ENCODE peak calls at places on chromosomes 4 and X, in five cellular contexts. One of them, this sample, is unnamed.

GRCh38 chr4:55397024-55397520 is 1.3 kb downstream of the TMEM165 start:
- DNase-seq in GM12878: no peak
- DNase-seq in K562: no peak
- DNase-seq in GM12892: no peak
- DNase-seq in HepG2: no peak
- DNase-seq in this sample: no peak

GRCh38 chrX:28189011-28189410 is 207.8 kb upstream of the DCAF8L1 start:
- DNase-seq in GM12878: no peak
- DNase-seq in K562: no peak
- DNase-seq in GM12892: no peak
- DNase-seq in HepG2: no peak
- DNase-seq in this sample: no peak

GRCh38 chrX:31168596-31168995 is 96.8 kb upstream of the FTHL17 start:
- DNase-seq in GM12878: peak
- DNase-seq in K562: no peak
- DNase-seq in GM12892: no peak
- DNase-seq in HepG2: no peak
- DNase-seq in this sample: no peak

GRCh38 chr4:76589402-76589801 is 154.4 kb downstream of the SHROOM3 start:
- DNase-seq in GM12878: no peak
- DNase-seq in K562: no peak
- DNase-seq in GM12892: no peak
- DNase-seq in HepG2: no peak
- DNase-seq in this sample: no peak

GRCh38 chr4:105683038-105683437 is 25.5 kb downstream of the INTS12 start:
- DNase-seq in GM12878: no peak
- DNase-seq in K562: no peak
- DNase-seq in GM12892: no peak
- DNase-seq in HepG2: no peak
- DNase-seq in this sample: no peak

GRCh38 chr4:159229164-159229563 is 126.3 kb downstream of the RAPGEF2 start:
- DNase-seq in GM12878: no peak
- DNase-seq in K562: no peak
- DNase-seq in GM12892: no peak
- DNase-seq in HepG2: peak
- DNase-seq in this sample: no peak

GRCh38 chrX:110669572-110669971 is 126.0 kb downstream of the CHRDL1 start:
- DNase-seq in GM12878: no peak
- DNase-seq in K562: no peak
- DNase-seq in GM12892: no peak
- DNase-seq in HepG2: no peak
- DNase-seq in this sample: no peak

GRCh38 chr4:4818440-4819212 is 40.8 kb upstream of the MSX1 start:
- DNase-seq in GM12878: no peak
- DNase-seq in K562: no peak
- DNase-seq in GM12892: no peak
- DNase-seq in HepG2: no peak
- DNase-seq in this sample: no peak

GRCh38 chrX:104343408-104344129 is 88.8 kb upstream of the ESX1 start:
- DNase-seq in GM12878: peak
- DNase-seq in K562: peak
- DNase-seq in GM12892: no peak
- DNase-seq in HepG2: peak
- DNase-seq in this sample: no peak

GRCh38 chr4:1402516-1403101 is 3.6 kb downstream of the NKX1-1 start:
- DNase-seq in GM12878: no peak
- DNase-seq in K562: no peak
- DNase-seq in GM12892: peak
- DNase-seq in HepG2: no peak
- DNase-seq in this sample: peak

GRCh38 chrX:65985922-65986588 is 53.8 kb downstream of the VSIG4 start:
- DNase-seq in GM12878: peak
- DNase-seq in K562: peak
- DNase-seq in GM12892: no peak
- DNase-seq in HepG2: peak
- DNase-seq in this sample: no peak

GRCh38 chr4:86909945-86910344 is 17.7 kb upstream of the C4orf36 start:
- DNase-seq in GM12878: no peak
- DNase-seq in K562: no peak
- DNase-seq in GM12892: no peak
- DNase-seq in HepG2: no peak
- DNase-seq in this sample: no peak

GRCh38 chr4:48799157-48799556 is 19.1 kb upstream of the FRYL start:
- DNase-seq in GM12878: no peak
- DNase-seq in K562: no peak
- DNase-seq in GM12892: no peak
- DNase-seq in HepG2: no peak
- DNase-seq in this sample: no peak

GRCh38 chr4:177484613-177485021 is 42.4 kb upstream of the AGA start:
- DNase-seq in GM12878: no peak
- DNase-seq in K562: no peak
- DNase-seq in GM12892: no peak
- DNase-seq in HepG2: peak
- DNase-seq in this sample: no peak

GRCh38 chr4:113116414-113117345 is 67.2 kb downstream of the ANK2 start:
- DNase-seq in GM12878: no peak
- DNase-seq in K562: no peak
- DNase-seq in GM12892: no peak
- DNase-seq in HepG2: no peak
- DNase-seq in this sample: no peak

GRCh38 chr4:175146799-175147198 is 228.6 kb downstream of the ADAM29 start:
- DNase-seq in GM12878: no peak
- DNase-seq in K562: no peak
- DNase-seq in GM12892: no peak
- DNase-seq in HepG2: no peak
- DNase-seq in this sample: no peak

GRCh38 chr4:158015241-158015640 is 157.6 kb downstream of the GASK1B start:
- DNase-seq in GM12878: no peak
- DNase-seq in K562: no peak
- DNase-seq in GM12892: no peak
- DNase-seq in HepG2: no peak
- DNase-seq in this sample: no peak

GRCh38 chr4:25810016-25810415 is 52.8 kb downstream of the SEL1L3 start:
- DNase-seq in GM12878: no peak
- DNase-seq in K562: no peak
- DNase-seq in GM12892: no peak
- DNase-seq in HepG2: peak
- DNase-seq in this sample: no peak
- TF ChIP-seq POLR2A in GM12878: no peak
- TF ChIP-seq POLR2A in K562: no peak
- TF ChIP-seq POLR2A in GM12892: no peak
- TF ChIP-seq POLR2A in HepG2: no peak
- TF ChIP-seq POLR2A in this sample: no peak

GRCh38 chr4:2807571-2807970 is 14.7 kb downstream of the SH3BP2 start:
- DNase-seq in GM12878: no peak
- DNase-seq in K562: no peak
- DNase-seq in GM12892: no peak
- DNase-seq in HepG2: no peak
- DNase-seq in this sample: no peak

GRCh38 chr4:2805712-2806391 is 13.0 kb downstream of the SH3BP2 start:
- DNase-seq in GM12878: no peak
- DNase-seq in K562: no peak
- DNase-seq in GM12892: no peak
- DNase-seq in HepG2: no peak
- DNase-seq in this sample: no peak

GRCh38 chr4:2808001-2808400 is 15.1 kb downstream of the SH3BP2 start:
- DNase-seq in GM12878: no peak
- DNase-seq in K562: no peak
- DNase-seq in GM12892: no peak
- DNase-seq in HepG2: no peak
- DNase-seq in this sample: no peak

GRCh38 chr4:2804973-2805501 is 12.2 kb downstream of the SH3BP2 start:
- DNase-seq in GM12878: no peak
- DNase-seq in K562: no peak
- DNase-seq in GM12892: no peak
- DNase-seq in HepG2: no peak
- DNase-seq in this sample: no peak

DNA sequence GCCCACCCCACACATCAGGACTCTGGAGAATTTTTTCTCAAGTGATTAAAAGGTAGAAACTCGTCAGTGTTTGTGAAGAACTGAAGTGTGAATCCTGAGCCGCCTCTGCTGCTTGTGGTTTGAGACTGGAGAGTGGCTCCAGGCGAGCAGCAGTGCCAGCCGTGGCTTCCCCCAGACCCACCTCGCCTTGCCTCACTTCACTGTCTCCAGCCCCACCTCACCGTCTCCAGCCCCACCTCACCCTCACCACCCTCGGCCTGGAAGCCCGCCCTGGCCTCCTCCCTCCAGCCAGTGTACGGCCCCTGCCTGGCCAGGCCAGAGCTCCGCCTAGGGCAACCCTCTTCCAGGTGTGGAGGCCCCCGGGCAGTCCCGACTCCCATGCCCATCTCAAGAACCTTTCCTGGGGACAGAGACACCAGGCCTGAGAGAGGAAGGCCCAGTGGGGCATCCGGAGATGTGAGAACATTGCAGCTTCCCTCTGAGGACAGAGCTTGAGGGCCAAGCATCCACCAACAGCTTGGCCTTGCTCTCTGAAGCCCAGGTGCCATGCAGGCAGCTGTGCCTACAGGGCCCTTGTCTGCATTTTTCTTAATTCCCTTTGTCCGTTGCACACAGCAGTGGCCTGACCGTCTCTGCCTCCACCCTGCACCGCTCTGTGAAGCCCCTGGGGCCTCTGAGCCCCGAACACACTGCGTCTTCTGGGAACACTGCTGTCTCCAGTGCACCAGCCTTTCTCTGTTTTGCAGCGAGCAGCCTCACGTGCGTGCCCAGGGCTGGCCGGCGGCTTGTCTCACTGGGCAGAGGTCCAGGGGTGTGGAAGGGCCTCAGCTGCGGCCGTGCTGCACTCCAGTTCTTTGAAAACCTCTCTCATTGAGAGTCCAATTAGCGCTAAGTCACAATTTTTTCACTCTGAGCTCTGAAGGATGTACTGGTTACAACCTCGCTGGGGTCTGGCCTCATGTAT is 13.8 kb downstream of the SH3BP2 start:
- DNase-seq in GM12878: no peak
- DNase-seq in K562: no peak
- DNase-seq in GM12892: no peak
- DNase-seq in HepG2: no peak
- DNase-seq in this sample: no peak
- TF ChIP-seq POLR2AphosphoS5 in GM12878: no peak
- TF ChIP-seq POLR2AphosphoS5 in K562: no peak
- TF ChIP-seq POLR2AphosphoS5 in GM12892: no peak
- TF ChIP-seq POLR2AphosphoS5 in HepG2: no peak
- TF ChIP-seq POLR2AphosphoS5 in this sample: no peak

GRCh38 chr4:90542216-90542615 is 415.0 kb downstream of the CCSER1 start:
- DNase-seq in GM12878: no peak
- DNase-seq in K562: no peak
- DNase-seq in GM12892: no peak
- DNase-seq in HepG2: no peak
- DNase-seq in this sample: no peak
- TF ChIP-seq TAF1 in GM12878: no peak
- TF ChIP-seq TAF1 in K562: no peak
- TF ChIP-seq TAF1 in GM12892: no peak
- TF ChIP-seq TAF1 in HepG2: no peak
- TF ChIP-seq TAF1 in this sample: no peak

GRCh38 chr4:118835896-118836762 is at the start of gene SEC24D:
- DNase-seq in GM12878: no peak
- DNase-seq in K562: peak
- DNase-seq in GM12892: peak
- DNase-seq in HepG2: peak
- DNase-seq in this sample: peak
- TF ChIP-seq POLR2A in GM12878: peak
- TF ChIP-seq POLR2A in K562: peak
- TF ChIP-seq POLR2A in GM12892: peak
- TF ChIP-seq POLR2A in HepG2: peak
- TF ChIP-seq POLR2A in this sample: peak

GRCh38 chr4:73841243-73841925 is 4.9 kb downstream of the CXCL6 start:
- DNase-seq in GM12878: no peak
- DNase-seq in K562: no peak
- DNase-seq in GM12892: no peak
- DNase-seq in HepG2: no peak
- DNase-seq in this sample: no peak

GRCh38 chr4:73844806-73845205 is 8.3 kb upstream of the PF4V1 start:
- DNase-seq in GM12878: no peak
- DNase-seq in K562: no peak
- DNase-seq in GM12892: no peak
- DNase-seq in HepG2: no peak
- DNase-seq in this sample: no peak

GRCh38 chr4:73842696-73843095 is 6.2 kb downstream of the CXCL6 start:
- DNase-seq in GM12878: no peak
- DNase-seq in K562: no peak
- DNase-seq in GM12892: no peak
- DNase-seq in HepG2: no peak
- DNase-seq in this sample: no peak

GRCh38 chr4:73843369-73843768 is 6.9 kb downstream of the CXCL6 start:
- DNase-seq in GM12878: no peak
- DNase-seq in K562: no peak
- DNase-seq in GM12892: no peak
- DNase-seq in HepG2: no peak
- DNase-seq in this sample: no peak

GRCh38 chr4:73844352-73844751 is 7.9 kb downstream of the CXCL6 start:
- DNase-seq in GM12878: no peak
- DNase-seq in K562: no peak
- DNase-seq in GM12892: no peak
- DNase-seq in HepG2: no peak
- DNase-seq in this sample: no peak
- TF ChIP-seq POLR2AphosphoS5 in GM12878: no peak
- TF ChIP-seq POLR2AphosphoS5 in K562: no peak
- TF ChIP-seq POLR2AphosphoS5 in GM12892: no peak
- TF ChIP-seq POLR2AphosphoS5 in HepG2: no peak
- TF ChIP-seq POLR2AphosphoS5 in this sample: no peak

GRCh38 chr4:145881991-145882390 is 56.6 kb downstream of the ZNF827 start:
- DNase-seq in GM12878: no peak
- DNase-seq in K562: no peak
- DNase-seq in GM12892: no peak
- DNase-seq in HepG2: no peak
- DNase-seq in this sample: no peak
- TF ChIP-seq TAF1 in GM12878: no peak
- TF ChIP-seq TAF1 in K562: no peak
- TF ChIP-seq TAF1 in GM12892: no peak
- TF ChIP-seq TAF1 in HepG2: no peak
- TF ChIP-seq TAF1 in this sample: no peak

GRCh38 chrX:318068-318738 is 393 bp downstream of the GTPBP6 start:
- DNase-seq in GM12878: peak
- DNase-seq in K562: peak
- DNase-seq in GM12892: peak
- DNase-seq in HepG2: peak
- DNase-seq in this sample: peak
- TF ChIP-seq POLR2A in GM12878: peak
- TF ChIP-seq POLR2A in K562: peak
- TF ChIP-seq POLR2A in GM12892: peak
- TF ChIP-seq POLR2A in HepG2: peak
- TF ChIP-seq POLR2A in this sample: peak

This sample was measured in GM12891.